ENCODE peak calls at places on chromosome 20, in ten cellular contexts. L is spleen, R is aorta, P is neuronal stem cell, X is right cardiac atrium, C is heart right ventricle, Z is ovary, G is heart left ventricle, J is upper lobe of right lung, N is NT2/D1. E is an unnamed sample. For H3K9me3, the result is how much of the 10 kb centered on the place peaks cover.

GRCh38 chr20:45938727-45939438 is 4.4 kb downstream of the PCIF1 start:
- DNase-seq in L (no peak), Z (no peak), C (no peak), G (no peak), N (no peak), X (peak), P (no peak), R (peak), J (no peak), E (no peak)

GRCh38 chr20:7728373-7728772 is 211.9 kb downstream of the HAO1 start:
- DNase-seq in J (no peak), X (no peak), Z (no peak), N (no peak), R (no peak), L (no peak), P (no peak), C (no peak), G (no peak), E (peak)

GRCh38 chr20:5557123-5557522 is 193.1 kb upstream of the SHLD1 start:
- DNase-seq in C (peak), P (peak), R (peak), X (peak), N (peak), G (no peak), L (no peak), Z (no peak), J (no peak), E (peak)

GRCh38 chr20:38877483-38877882 is 48.7 kb upstream of the FAM83D start:
- DNase-seq in G (no peak), C (no peak), L (no peak), Z (no peak), R (no peak), X (no peak), P (no peak), N (no peak), J (no peak), E (no peak)

GRCh38 chr20:2610326-2610725 is 42.1 kb upstream of the NOP56 start:
- DNase-seq in P (no peak), Z (no peak), N (no peak), G (no peak), L (no peak), X (no peak), J (no peak), C (no peak), R (no peak), E (no peak)

GRCh38 chr20:50467618-50468373 is 42.4 kb upstream of the PTPN1 start:
- DNase-seq in G (no peak), Z (no peak), R (no peak), J (no peak), L (no peak), X (no peak), N (peak), C (no peak), P (no peak), E (peak)

GRCh38 chr20:1426231-1426849 is 33.5 kb upstream of the FKBP1A start:
- DNase-seq in C (no peak), R (no peak), J (no peak), G (no peak), L (no peak), N (no peak), Z (no peak), P (no peak), X (no peak), E (no peak)

GRCh38 chr20:62571667-62572344 is 70.5 kb upstream of the SLCO4A1 start:
- DNase-seq in G (no peak), J (no peak), L (no peak), N (no peak), X (no peak), C (no peak), P (no peak), R (no peak), Z (no peak), E (no peak)

GRCh38 chr20:42150230-42150629 is 532.1 kb upstream of the CHD6 start:
- DNase-seq in G (no peak), N (no peak), X (no peak), J (no peak), P (no peak), L (no peak), R (no peak), C (no peak), Z (no peak), E (no peak)

GRCh38 chr20:25233016-25233772 is 14.7 kb upstream of the PYGB start:
- DNase-seq in Z (peak), N (no peak), X (peak), J (peak), L (no peak), P (no peak), G (no peak), R (peak), C (peak), E (peak)

DNA sequence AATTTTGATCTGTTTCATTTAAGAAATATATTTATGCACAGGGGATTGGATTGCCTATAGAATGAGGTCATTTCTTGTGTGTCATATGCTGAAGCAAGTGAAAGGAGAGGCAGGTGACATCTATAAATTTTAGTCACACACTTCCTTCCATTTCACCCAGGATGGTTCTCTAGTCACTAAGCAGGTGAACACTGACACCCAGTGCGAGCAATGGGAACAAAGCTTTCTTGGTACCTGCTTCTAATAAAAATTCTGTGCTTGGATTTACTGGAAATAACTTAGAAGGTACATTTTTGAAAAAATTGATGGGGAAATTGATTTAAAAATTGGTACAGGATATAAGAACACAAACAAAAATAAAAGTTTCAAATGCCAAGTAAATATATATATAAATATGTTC is 66.9 kb upstream of the MC3R start:
- DNase-seq in C (no peak), J (no peak), N (no peak), P (no peak), G (no peak), X (no peak), R (no peak), Z (no peak), L (no peak), E (no peak)
- H3K9me3 ChIP-seq in C (under half), J (under half), N (under half), P (under half), G (under half), X (under half), R (under half), Z (under half), L (under half), E (under half)

GRCh38 chr20:20224806-20225205 is 143.1 kb upstream of the INSM1 start:
- DNase-seq in R (no peak), C (no peak), G (no peak), Z (no peak), L (no peak), X (no peak), P (no peak), J (no peak), N (no peak), E (no peak)

GRCh38 chr20:20228351-20228750 is 139.6 kb upstream of the INSM1 start:
- DNase-seq in Z (no peak), G (no peak), C (no peak), X (no peak), N (no peak), R (no peak), L (no peak), J (no peak), P (no peak), E (no peak)

GRCh38 chr20:20226554-20226953 is 141.3 kb upstream of the INSM1 start:
- DNase-seq in C (no peak), N (no peak), G (no peak), X (no peak), L (no peak), J (no peak), P (no peak), Z (no peak), R (no peak), E (no peak)

GRCh38 chr20:20225325-20225724 is 142.6 kb upstream of the INSM1 start:
- DNase-seq in N (no peak), C (no peak), R (no peak), J (no peak), P (no peak), G (no peak), Z (no peak), X (no peak), L (no peak), E (no peak)

DNA sequence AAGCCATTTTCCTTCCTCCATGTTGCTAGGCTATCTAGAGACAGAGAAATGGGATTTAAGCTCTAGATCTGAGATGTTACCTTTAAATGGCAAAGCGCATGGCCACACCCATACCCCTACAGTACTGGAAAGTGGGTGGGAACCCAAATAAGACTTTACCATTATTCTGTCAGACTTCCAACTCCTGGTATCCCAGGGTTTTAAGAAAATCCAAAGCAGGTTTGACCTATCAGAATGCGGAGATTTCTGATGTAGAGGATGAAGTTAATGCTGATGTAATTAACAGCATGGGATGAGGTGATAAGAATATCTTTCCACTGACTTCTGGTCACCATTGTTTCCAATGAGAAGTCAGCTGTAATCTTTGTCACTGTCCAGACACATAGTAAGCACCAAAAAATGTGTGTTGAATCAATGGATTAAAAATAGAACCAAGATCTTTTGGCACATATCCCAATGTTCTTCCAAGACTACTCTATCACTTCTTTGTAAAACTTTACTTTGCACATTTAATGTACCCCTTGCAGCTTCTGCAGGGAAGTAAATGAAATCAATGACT is 140.8 kb upstream of the INSM1 start:
- DNase-seq in G (no peak), Z (no peak), J (no peak), C (no peak), P (no peak), N (no peak), L (no peak), R (no peak), X (no peak), E (no peak)
- H3K4me3 ChIP-seq in G (no peak), Z (no peak), J (no peak), C (no peak), P (no peak), N (no peak), L (no peak), R (no peak), X (no peak), E (no peak)

GRCh38 chr20:29297411-29298270 is 1959.8 kb upstream of the DEFB115 start:
- DNase-seq in J (no peak), P (no peak), Z (no peak), R (no peak), L (no peak), N (no peak), G (peak), X (no peak), C (no peak), E (no peak)
- H3K9me3 ChIP-seq in J (under half), P (under half), Z (under half), R (under half), L (half or more), N (under half), G (under half), X (under half), C (under half), E (under half)

GRCh38 chr20:44643154-44643519 is 8.4 kb downstream of the ADA start:
- DNase-seq in L (no peak), G (no peak), C (no peak), Z (no peak), P (no peak), N (no peak), R (no peak), X (no peak), J (no peak), E (no peak)
- H3K4me3 ChIP-seq in L (no peak), G (no peak), C (no peak), Z (no peak), P (peak), N (no peak), R (no peak), X (no peak), J (no peak), E (no peak)

DNA sequence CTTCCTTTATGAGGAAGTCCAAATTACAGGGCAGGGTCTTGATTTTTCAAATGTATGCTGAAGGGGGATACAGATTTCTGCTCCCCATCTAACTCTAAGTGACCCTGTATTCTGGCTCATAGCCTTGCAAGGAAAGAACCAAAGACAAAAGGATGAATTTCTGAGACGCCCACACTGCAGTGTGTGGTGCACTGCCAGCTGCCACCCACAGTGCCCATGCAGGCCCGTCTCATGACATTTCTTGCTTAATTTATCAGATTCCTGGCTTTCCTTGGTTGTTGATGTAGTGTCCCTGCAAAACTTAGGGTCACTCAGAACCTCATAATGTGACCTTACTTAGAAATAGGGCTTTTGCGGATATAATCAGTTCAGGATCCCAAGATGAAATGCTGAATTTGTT is 68.0 kb downstream of the CBLN4 start:
- DNase-seq in R (no peak), N (no peak), X (no peak), Z (no peak), C (no peak), P (no peak), J (no peak), L (no peak), G (no peak), E (no peak)
- H3K9me3 ChIP-seq in R (under half), N (under half), X (under half), Z (under half), C (under half), P (under half), J (under half), L (under half), G (under half), E (under half)

GRCh38 chr20:59006167-59006863 is 739 bp downstream of the CTSZ start:
- DNase-seq in Z (peak), J (peak), P (no peak), G (no peak), C (no peak), L (peak), N (no peak), X (peak), R (peak), E (no peak)
- H3K4me3 ChIP-seq in Z (peak), J (peak), P (no peak), G (peak), C (peak), L (peak), N (peak), X (peak), R (peak), E (peak)

GRCh38 chr20:4326194-4327065 is 311.1 kb upstream of the RNF24 start:
- DNase-seq in X (no peak), N (no peak), J (no peak), Z (no peak), P (no peak), R (no peak), L (no peak), G (peak), C (peak), E (no peak)
- H3K9me3 ChIP-seq in X (under half), N (under half), J (under half), Z (under half), P (under half), R (under half), L (under half), G (under half), C (under half), E (under half)

GRCh38 chr20:47351643-47352331 is 4.7 kb downstream of the ZMYND8 start:
- DNase-seq in X (no peak), P (no peak), L (peak), Z (no peak), N (no peak), C (no peak), G (no peak), R (no peak), J (no peak), E (no peak)
- H3K4me3 ChIP-seq in X (peak), P (peak), L (no peak), Z (no peak), N (no peak), C (peak), G (peak), R (no peak), J (peak), E (peak)

GRCh38 chr20:35196313-35196712 is 24.4 kb downstream of the PROCR start:
- DNase-seq in N (no peak), L (no peak), R (no peak), Z (no peak), J (no peak), G (no peak), X (no peak), C (no peak), P (no peak), E (no peak)
- H3K9me3 ChIP-seq in N (under half), L (under half), R (under half), Z (under half), J (under half), G (under half), X (under half), C (under half), P (under half), E (under half)

GRCh38 chr20:9146649-9147048 is 77.8 kb downstream of the PLCB4 start:
- DNase-seq in L (no peak), Z (no peak), G (no peak), X (no peak), P (no peak), R (no peak), C (no peak), J (no peak), N (no peak), E (no peak)

GRCh38 chr20:9150632-9151031 is 81.7 kb downstream of the PLCB4 start:
- DNase-seq in G (no peak), L (no peak), P (no peak), J (no peak), X (no peak), R (no peak), Z (no peak), C (no peak), N (no peak), E (no peak)

GRCh38 chr20:9147553-9148024 is 78.7 kb downstream of the PLCB4 start:
- DNase-seq in L (no peak), C (no peak), P (no peak), J (no peak), X (no peak), R (no peak), N (no peak), G (no peak), Z (no peak), E (no peak)

GRCh38 chr20:9149087-9149486 is 80.2 kb downstream of the PLCB4 start:
- DNase-seq in X (no peak), G (no peak), J (no peak), Z (no peak), R (no peak), C (no peak), L (no peak), N (no peak), P (no peak), E (no peak)

GRCh38 chr20:9149796-9150195 is 80.9 kb downstream of the PLCB4 start:
- DNase-seq in N (no peak), P (no peak), J (no peak), G (no peak), L (no peak), R (no peak), Z (no peak), C (no peak), X (no peak), E (no peak)
- H3K4me3 ChIP-seq in N (no peak), P (no peak), J (no peak), G (no peak), L (no peak), R (no peak), Z (no peak), C (no peak), X (no peak), E (no peak)